ENCODE peak calls at places on chromosomes 2 and 18, in four cellular contexts. U, L, J and X are unnamed samples.

GRCh38 chr2:202494300-202494699 is 118.2 kb downstream of the BMPR2 start:
- DNase-seq in U (peak), L (peak), J (peak), X (no peak)

GRCh38 chr2:113117594-113118262 is 9.7 kb upstream of the IL1RN start:
- DNase-seq in U (peak), L (no peak), J (no peak), X (peak)

GRCh38 chr18:42155024-42155423 is 200.0 kb downstream of the PIK3C3 start:
- DNase-seq in U (no peak), L (no peak), J (no peak), X (no peak)

GRCh38 chr2:212441141-212441540 is 97.5 kb downstream of the ERBB4 start:
- DNase-seq in U (no peak), L (no peak), J (no peak), X (no peak)

GRCh38 chr2:25387479-25388449 is 46.0 kb upstream of the DNMT3A start:
- DNase-seq in U (no peak), L (no peak), J (no peak), X (no peak)

GRCh38 chr18:36633961-36634412 is 194.8 kb downstream of the TPGS2 start:
- DNase-seq in U (no peak), L (no peak), J (no peak), X (peak)

GRCh38 chr2:142097711-142098110 is 33.1 kb downstream of the LRP1B start:
- DNase-seq in U (no peak), L (no peak), J (no peak), X (no peak)

GRCh38 chr18:79203017-79203605 is 133.9 kb downstream of the ATP9B start:
- DNase-seq in U (peak), L (no peak), J (no peak), X (peak)

GRCh38 chr2:42756150-42756549 is 7.8 kb downstream of the OXER1 start:
- DNase-seq in U (no peak), L (no peak), J (no peak), X (no peak)

GRCh38 chr18:33844232-33844631 is 266.2 kb downstream of the ASXL3 start:
- DNase-seq in U (no peak), L (no peak), J (no peak), X (no peak)

DNA sequence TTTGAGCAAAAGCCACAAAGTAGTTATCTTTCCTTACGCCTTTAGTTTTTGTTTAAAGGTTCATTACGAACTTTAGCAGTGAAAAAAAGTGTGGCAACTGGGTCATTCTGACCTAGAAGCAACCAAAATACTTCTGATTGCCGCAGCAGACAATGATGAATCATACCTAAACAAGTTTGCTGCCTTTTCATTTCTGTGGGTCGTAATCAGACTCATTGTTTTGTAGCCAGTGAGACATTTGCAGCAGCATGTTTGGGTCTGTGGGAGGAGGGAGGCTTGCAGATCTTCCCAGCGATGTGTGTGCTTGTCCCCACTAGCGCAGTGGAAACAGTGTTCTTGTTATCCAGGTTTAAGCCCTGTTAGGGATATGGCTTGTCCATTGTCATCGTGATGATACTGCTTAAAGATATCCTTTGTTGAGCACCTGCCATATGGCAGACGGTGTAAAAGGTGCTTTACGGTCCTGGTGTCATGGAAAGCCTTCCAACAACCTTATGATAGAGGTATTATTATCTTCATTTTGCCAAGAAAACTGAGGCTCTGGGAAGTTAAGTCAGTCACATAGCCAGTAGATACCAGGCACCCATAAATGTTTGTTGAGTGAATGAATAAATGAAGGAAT is 1.3 kb upstream of the GREB1 start:
- DNase-seq in U (peak), L (no peak), J (peak), X (peak)
- H3K4me2 ChIP-seq in U (no peak), L (no peak), J (no peak), X (peak)

DNA sequence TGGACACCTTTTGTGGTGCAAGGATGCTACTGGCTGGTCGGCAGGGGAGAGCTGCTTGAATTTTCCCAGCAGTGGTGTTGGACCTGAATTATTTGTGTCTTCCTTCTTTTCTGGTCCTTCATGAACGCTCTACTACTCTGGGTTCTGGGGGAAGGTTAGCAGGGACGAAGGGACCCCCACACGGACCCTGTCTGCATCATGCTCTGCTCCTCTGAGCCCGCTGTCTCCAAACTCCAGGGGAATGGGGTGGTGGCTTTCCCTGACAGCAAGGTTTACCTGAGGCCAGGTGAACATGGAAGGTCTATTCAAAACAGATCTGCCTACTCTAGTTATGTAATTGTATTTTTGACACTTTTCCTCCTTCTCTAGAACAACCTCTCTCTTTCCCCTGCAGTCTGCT is 168.5 kb upstream of the PXDN start:
- DNase-seq in U (no peak), L (no peak), J (no peak), X (no peak)
- H3K4me2 ChIP-seq in U (no peak), L (no peak), J (no peak), X (no peak)

GRCh38 chr2:174784316-174784715 is 20.0 kb upstream of the CHRNA1 start:
- DNase-seq in U (no peak), L (no peak), J (no peak), X (no peak)

GRCh38 chr2:174787485-174788205 is 23.4 kb upstream of the CHRNA1 start:
- DNase-seq in U (peak), L (peak), J (peak), X (no peak)

GRCh38 chr2:174784909-174785308 is 20.6 kb upstream of the CHRNA1 start:
- DNase-seq in U (no peak), L (no peak), J (no peak), X (no peak)

GRCh38 chr2:174786066-174786725 is 21.9 kb upstream of the CHRNA1 start:
- DNase-seq in U (peak), L (peak), J (no peak), X (peak)

GRCh38 chr2:174785481-174785880 is 21.2 kb upstream of the CHRNA1 start:
- DNase-seq in U (peak), L (no peak), J (no peak), X (no peak)
- H3K4me2 ChIP-seq in U (no peak), L (no peak), J (no peak), X (no peak)

DNA sequence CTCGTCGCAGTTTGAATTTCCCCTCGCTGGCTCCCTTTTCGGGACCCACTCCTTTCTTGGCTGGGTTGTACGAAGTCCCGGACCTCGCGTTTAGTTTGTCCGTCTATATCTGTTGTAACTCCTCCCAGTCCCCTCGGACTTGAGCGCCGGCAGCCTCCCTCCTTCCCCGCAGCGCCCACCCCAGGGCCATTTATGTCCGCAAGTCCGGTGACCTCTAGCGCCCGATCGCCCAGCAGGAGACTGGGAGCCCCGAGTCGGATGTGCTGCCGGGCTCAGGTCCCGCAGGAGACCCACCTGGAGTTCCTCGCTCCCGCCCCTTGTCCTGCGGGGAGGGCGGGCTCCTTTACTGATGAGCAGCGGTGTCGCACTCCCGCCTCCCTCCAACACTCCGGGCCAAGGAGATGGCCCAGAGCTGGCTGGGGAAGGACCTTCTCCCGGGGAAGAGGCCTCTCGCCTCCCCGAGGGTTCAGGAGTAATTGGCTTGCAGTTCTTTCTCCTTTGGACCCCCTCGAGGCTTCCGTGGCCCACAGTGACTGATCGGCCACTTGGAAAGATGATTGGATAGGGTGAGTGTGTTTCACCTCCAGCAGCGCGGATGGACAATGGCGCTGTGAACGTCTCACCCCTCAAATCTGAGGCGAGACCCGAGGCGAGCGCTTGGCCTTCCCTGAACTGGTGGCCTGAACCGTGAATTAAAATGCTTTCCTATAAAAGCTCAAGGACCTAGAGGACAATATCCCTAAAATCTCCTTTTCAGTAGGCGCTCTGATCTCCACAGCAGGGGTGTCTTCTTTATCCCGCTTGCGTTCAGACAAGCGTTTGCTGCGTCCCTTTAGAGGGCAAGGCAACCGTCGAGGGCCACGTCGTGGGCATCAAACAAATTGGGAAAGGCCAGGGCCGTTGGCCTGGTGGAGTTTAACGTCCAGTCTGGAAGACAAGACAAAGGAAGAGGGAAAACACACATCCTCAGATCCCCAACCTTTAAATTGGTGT is 978 bp upstream of the RAX start:
- DNase-seq in U (no peak), L (no peak), J (no peak), X (no peak)
- H3K4me2 ChIP-seq in U (no peak), L (no peak), J (no peak), X (no peak)

GRCh38 chr2:58180635-58181034 is 60.5 kb downstream of the FANCL start:
- DNase-seq in U (no peak), L (no peak), J (no peak), X (no peak)
- H3K4me2 ChIP-seq in U (no peak), L (no peak), J (no peak), X (no peak)

DNA sequence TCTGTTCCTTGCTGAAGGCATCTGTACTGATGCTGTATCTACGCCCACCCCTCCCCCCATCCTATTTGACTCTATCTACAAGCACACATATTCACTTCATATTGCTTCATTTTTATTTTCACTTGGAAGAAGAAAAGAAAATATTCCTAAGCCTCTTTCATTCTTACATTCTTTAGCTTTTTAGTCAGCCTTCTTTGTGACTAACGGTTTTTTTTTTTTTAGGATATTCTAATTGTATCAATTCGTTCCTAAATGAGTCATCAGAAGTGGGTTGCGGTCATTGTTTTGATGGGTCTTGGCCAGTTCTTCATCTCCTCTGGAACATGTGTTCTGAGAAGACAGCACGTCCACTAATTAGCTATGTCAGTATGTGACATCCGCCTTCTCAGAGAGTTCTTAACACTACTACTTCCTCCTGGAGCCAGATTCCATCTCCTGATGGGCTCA is 88.7 kb downstream of the MYO1B start:
- DNase-seq in U (peak), L (no peak), J (peak), X (peak)
- H3K4me2 ChIP-seq in U (peak), L (no peak), J (no peak), X (no peak)

GRCh38 chr2:1169291-1169949 is 218.8 kb downstream of the SNTG2 start:
- DNase-seq in U (no peak), L (no peak), J (no peak), X (no peak)
- H3K4me2 ChIP-seq in U (no peak), L (no peak), J (no peak), X (no peak)